ENCODE peak calls at places on chromosomes 5 and 9, in five cellular contexts. One of them, this sample, is unnamed.
A peak's percentile ranks its signal among the peaks of the same experiment; 100 is the strongest.

GRCh38 chr5:171162602-171163001 is 146.4 kb upstream of the TLX3 start:
- DNase-seq in NCI-H1092 treated with DMSO at 0.1 percent for 48 hours: no peak
- DNase-seq in ACHN: peak; percentile 32
- DNase-seq in activated effector memory CD4-positive, alpha-beta T cell treated with anti-CD3 and anti-CD28 coated beads, Interleukin-2, amount 50 U/mL, for 16 hours: no peak
- DNase-seq in endothelial cell: peak; percentile 65
- DNase-seq in this sample: no peak

GRCh38 chr9:129613520-129614175 is 7.3 kb downstream of the C9orf50 start:
- DNase-seq in NCI-H1092 treated with DMSO at 0.1 percent for 48 hours: peak; percentile 75
- DNase-seq in ACHN: peak; percentile 26
- DNase-seq in activated effector memory CD4-positive, alpha-beta T cell treated with anti-CD3 and anti-CD28 coated beads, Interleukin-2, amount 50 U/mL, for 16 hours: no peak
- DNase-seq in endothelial cell: no peak
- DNase-seq in this sample: no peak

GRCh38 chr9:137723396-137724113 is 104.8 kb downstream of the EHMT1 start:
- DNase-seq in NCI-H1092 treated with DMSO at 0.1 percent for 48 hours: no peak
- DNase-seq in ACHN: no peak
- DNase-seq in activated effector memory CD4-positive, alpha-beta T cell treated with anti-CD3 and anti-CD28 coated beads, Interleukin-2, amount 50 U/mL, for 16 hours: peak; percentile 64
- DNase-seq in endothelial cell: no peak
- DNase-seq in this sample: no peak

GRCh38 chr5:140977003-140977402 is 10.7 kb downstream of the PCDHAC2 start:
- DNase-seq in NCI-H1092 treated with DMSO at 0.1 percent for 48 hours: no peak
- DNase-seq in ACHN: no peak
- DNase-seq in activated effector memory CD4-positive, alpha-beta T cell treated with anti-CD3 and anti-CD28 coated beads, Interleukin-2, amount 50 U/mL, for 16 hours: no peak
- DNase-seq in endothelial cell: no peak
- DNase-seq in this sample: no peak

GRCh38 chr5:1939256-1939655 is 56.5 kb upstream of the IRX4 start:
- DNase-seq in NCI-H1092 treated with DMSO at 0.1 percent for 48 hours: no peak
- DNase-seq in ACHN: no peak
- DNase-seq in activated effector memory CD4-positive, alpha-beta T cell treated with anti-CD3 and anti-CD28 coated beads, Interleukin-2, amount 50 U/mL, for 16 hours: no peak
- DNase-seq in endothelial cell: no peak
- DNase-seq in this sample: no peak

GRCh38 chr9:124297553-124297905 is 39.8 kb downstream of the NEK6 start:
- DNase-seq in NCI-H1092 treated with DMSO at 0.1 percent for 48 hours: no peak
- DNase-seq in ACHN: peak; percentile 90
- DNase-seq in activated effector memory CD4-positive, alpha-beta T cell treated with anti-CD3 and anti-CD28 coated beads, Interleukin-2, amount 50 U/mL, for 16 hours: no peak
- DNase-seq in endothelial cell: no peak
- DNase-seq in this sample: no peak

GRCh38 chr5:64315778-64316177 is 150.1 kb downstream of the RNF180 start:
- DNase-seq in NCI-H1092 treated with DMSO at 0.1 percent for 48 hours: no peak
- DNase-seq in ACHN: no peak
- DNase-seq in activated effector memory CD4-positive, alpha-beta T cell treated with anti-CD3 and anti-CD28 coated beads, Interleukin-2, amount 50 U/mL, for 16 hours: no peak
- DNase-seq in endothelial cell: no peak
- DNase-seq in this sample: no peak

GRCh38 chr5:1047332-1047965 is 38.8 kb downstream of the NKD2 start:
- DNase-seq in NCI-H1092 treated with DMSO at 0.1 percent for 48 hours: no peak
- DNase-seq in ACHN: no peak
- DNase-seq in activated effector memory CD4-positive, alpha-beta T cell treated with anti-CD3 and anti-CD28 coated beads, Interleukin-2, amount 50 U/mL, for 16 hours: no peak
- DNase-seq in endothelial cell: no peak
- DNase-seq in this sample: no peak

GRCh38 chr9:115211413-115212204 is 93.7 kb upstream of the TNC start:
- DNase-seq in NCI-H1092 treated with DMSO at 0.1 percent for 48 hours: no peak
- DNase-seq in ACHN: no peak
- DNase-seq in activated effector memory CD4-positive, alpha-beta T cell treated with anti-CD3 and anti-CD28 coated beads, Interleukin-2, amount 50 U/mL, for 16 hours: no peak
- DNase-seq in endothelial cell: no peak
- DNase-seq in this sample: no peak

GRCh38 chr5:3349704-3350565 is 245.7 kb upstream of the IRX1 start:
- DNase-seq in NCI-H1092 treated with DMSO at 0.1 percent for 48 hours: no peak
- DNase-seq in ACHN: no peak
- DNase-seq in activated effector memory CD4-positive, alpha-beta T cell treated with anti-CD3 and anti-CD28 coated beads, Interleukin-2, amount 50 U/mL, for 16 hours: no peak
- DNase-seq in endothelial cell: no peak
- DNase-seq in this sample: no peak

GRCh38 chr5:26700759-26701384 is 337.5 kb downstream of the CDH9 start:
- DNase-seq in NCI-H1092 treated with DMSO at 0.1 percent for 48 hours: peak; percentile 83
- DNase-seq in ACHN: peak; percentile 63
- DNase-seq in activated effector memory CD4-positive, alpha-beta T cell treated with anti-CD3 and anti-CD28 coated beads, Interleukin-2, amount 50 U/mL, for 16 hours: no peak
- DNase-seq in endothelial cell: peak; percentile 60
- DNase-seq in this sample: no peak

GRCh38 chr5:125043781-125044391 is 297.4 kb upstream of the ZNF608 start:
- DNase-seq in NCI-H1092 treated with DMSO at 0.1 percent for 48 hours: peak; percentile 86
- DNase-seq in ACHN: peak; percentile 86
- DNase-seq in activated effector memory CD4-positive, alpha-beta T cell treated with anti-CD3 and anti-CD28 coated beads, Interleukin-2, amount 50 U/mL, for 16 hours: no peak
- DNase-seq in endothelial cell: no peak
- DNase-seq in this sample: no peak

GRCh38 chr9:97966493-97966892 is 16.6 kb upstream of the ANP32B start:
- DNase-seq in NCI-H1092 treated with DMSO at 0.1 percent for 48 hours: no peak
- DNase-seq in ACHN: no peak
- DNase-seq in activated effector memory CD4-positive, alpha-beta T cell treated with anti-CD3 and anti-CD28 coated beads, Interleukin-2, amount 50 U/mL, for 16 hours: no peak
- DNase-seq in endothelial cell: no peak
- DNase-seq in this sample: no peak

GRCh38 chr5:43389679-43390329 is 22.4 kb downstream of the CCL28 start:
- DNase-seq in NCI-H1092 treated with DMSO at 0.1 percent for 48 hours: peak; percentile 73
- DNase-seq in ACHN: peak; percentile 87
- DNase-seq in activated effector memory CD4-positive, alpha-beta T cell treated with anti-CD3 and anti-CD28 coated beads, Interleukin-2, amount 50 U/mL, for 16 hours: peak; percentile 74
- DNase-seq in endothelial cell: peak; percentile 62
- DNase-seq in this sample: peak; percentile 61

GRCh38 chr5:140402258-140403074 is 833 bp downstream of the ANKHD1 start:
- DNase-seq in NCI-H1092 treated with DMSO at 0.1 percent for 48 hours: no peak
- DNase-seq in ACHN: peak; percentile 58
- DNase-seq in activated effector memory CD4-positive, alpha-beta T cell treated with anti-CD3 and anti-CD28 coated beads, Interleukin-2, amount 50 U/mL, for 16 hours: peak; percentile 84
- DNase-seq in endothelial cell: peak; percentile 53
- DNase-seq in this sample: peak; percentile 45

GRCh38 chr5:40778133-40778532 is 20.0 kb downstream of the PRKAA1 start:
- DNase-seq in NCI-H1092 treated with DMSO at 0.1 percent for 48 hours: no peak
- DNase-seq in ACHN: no peak
- DNase-seq in activated effector memory CD4-positive, alpha-beta T cell treated with anti-CD3 and anti-CD28 coated beads, Interleukin-2, amount 50 U/mL, for 16 hours: no peak
- DNase-seq in endothelial cell: no peak
- DNase-seq in this sample: no peak

GRCh38 chr5:178310130-178310865 is 77.7 kb upstream of the PHYKPL start:
- DNase-seq in NCI-H1092 treated with DMSO at 0.1 percent for 48 hours: no peak
- DNase-seq in ACHN: no peak
- DNase-seq in activated effector memory CD4-positive, alpha-beta T cell treated with anti-CD3 and anti-CD28 coated beads, Interleukin-2, amount 50 U/mL, for 16 hours: no peak
- DNase-seq in endothelial cell: no peak
- DNase-seq in this sample: no peak

GRCh38 chr9:137479315-137479861 is 20.3 kb upstream of the NSMF start:
- DNase-seq in NCI-H1092 treated with DMSO at 0.1 percent for 48 hours: peak; percentile 46
- DNase-seq in ACHN: no peak
- DNase-seq in activated effector memory CD4-positive, alpha-beta T cell treated with anti-CD3 and anti-CD28 coated beads, Interleukin-2, amount 50 U/mL, for 16 hours: no peak
- DNase-seq in endothelial cell: no peak
- DNase-seq in this sample: no peak

GRCh38 chr9:133477992-133478850 is 678 bp downstream of the SLC2A6 start:
- DNase-seq in NCI-H1092 treated with DMSO at 0.1 percent for 48 hours: no peak
- DNase-seq in ACHN: peak; percentile 14
- DNase-seq in activated effector memory CD4-positive, alpha-beta T cell treated with anti-CD3 and anti-CD28 coated beads, Interleukin-2, amount 50 U/mL, for 16 hours: no peak
- DNase-seq in endothelial cell: peak; percentile 36
- DNase-seq in this sample: no peak

GRCh38 chr9:38227656-38228055 is 158.6 kb upstream of the SHB start:
- DNase-seq in NCI-H1092 treated with DMSO at 0.1 percent for 48 hours: peak; percentile 61
- DNase-seq in ACHN: no peak
- DNase-seq in activated effector memory CD4-positive, alpha-beta T cell treated with anti-CD3 and anti-CD28 coated beads, Interleukin-2, amount 50 U/mL, for 16 hours: no peak
- DNase-seq in endothelial cell: no peak
- DNase-seq in this sample: no peak

GRCh38 chr5:68698025-68698940 is 395.5 kb upstream of the SLC30A5 start:
- DNase-seq in NCI-H1092 treated with DMSO at 0.1 percent for 48 hours: no peak
- DNase-seq in ACHN: no peak
- DNase-seq in activated effector memory CD4-positive, alpha-beta T cell treated with anti-CD3 and anti-CD28 coated beads, Interleukin-2, amount 50 U/mL, for 16 hours: no peak
- DNase-seq in endothelial cell: no peak
- DNase-seq in this sample: no peak

GRCh38 chr5:74641014-74641777 is 668 bp upstream of the ENC1 start:
- DNase-seq in NCI-H1092 treated with DMSO at 0.1 percent for 48 hours: peak; percentile 77
- DNase-seq in ACHN: peak; percentile 81
- DNase-seq in activated effector memory CD4-positive, alpha-beta T cell treated with anti-CD3 and anti-CD28 coated beads, Interleukin-2, amount 50 U/mL, for 16 hours: peak; percentile 70
- DNase-seq in endothelial cell: peak; percentile 74
- DNase-seq in this sample: peak; percentile 97

GRCh38 chr5:963673-964531 is 44.7 kb upstream of the NKD2 start:
- DNase-seq in NCI-H1092 treated with DMSO at 0.1 percent for 48 hours: no peak
- DNase-seq in ACHN: no peak
- DNase-seq in activated effector memory CD4-positive, alpha-beta T cell treated with anti-CD3 and anti-CD28 coated beads, Interleukin-2, amount 50 U/mL, for 16 hours: peak; percentile 72
- DNase-seq in endothelial cell: no peak
- DNase-seq in this sample: no peak

GRCh38 chr5:181211208-181211607 is 6.2 kb upstream of the TRIM7 start:
- DNase-seq in NCI-H1092 treated with DMSO at 0.1 percent for 48 hours: no peak
- DNase-seq in ACHN: no peak
- DNase-seq in activated effector memory CD4-positive, alpha-beta T cell treated with anti-CD3 and anti-CD28 coated beads, Interleukin-2, amount 50 U/mL, for 16 hours: no peak
- DNase-seq in endothelial cell: no peak
- DNase-seq in this sample: no peak

GRCh38 chr5:89324990-89325389 is 442.0 kb upstream of the MEF2C start:
- DNase-seq in NCI-H1092 treated with DMSO at 0.1 percent for 48 hours: no peak
- DNase-seq in ACHN: no peak
- DNase-seq in activated effector memory CD4-positive, alpha-beta T cell treated with anti-CD3 and anti-CD28 coated beads, Interleukin-2, amount 50 U/mL, for 16 hours: no peak
- DNase-seq in endothelial cell: no peak
- DNase-seq in this sample: no peak

GRCh38 chr9:70589571-70590263 is 175.3 kb upstream of the KLF9 start:
- DNase-seq in NCI-H1092 treated with DMSO at 0.1 percent for 48 hours: no peak
- DNase-seq in ACHN: no peak
- DNase-seq in activated effector memory CD4-positive, alpha-beta T cell treated with anti-CD3 and anti-CD28 coated beads, Interleukin-2, amount 50 U/mL, for 16 hours: no peak
- DNase-seq in endothelial cell: no peak
- DNase-seq in this sample: no peak

GRCh38 chr9:70030156-70030555 is 13.5 kb upstream of the MAMDC2 start:
- DNase-seq in NCI-H1092 treated with DMSO at 0.1 percent for 48 hours: no peak
- DNase-seq in ACHN: no peak
- DNase-seq in activated effector memory CD4-positive, alpha-beta T cell treated with anti-CD3 and anti-CD28 coated beads, Interleukin-2, amount 50 U/mL, for 16 hours: no peak
- DNase-seq in endothelial cell: no peak
- DNase-seq in this sample: no peak

GRCh38 chr5:71861682-71862457 is 142.8 kb downstream of the CARTPT start:
- DNase-seq in NCI-H1092 treated with DMSO at 0.1 percent for 48 hours: no peak
- DNase-seq in ACHN: no peak
- DNase-seq in activated effector memory CD4-positive, alpha-beta T cell treated with anti-CD3 and anti-CD28 coated beads, Interleukin-2, amount 50 U/mL, for 16 hours: no peak
- DNase-seq in endothelial cell: no peak
- DNase-seq in this sample: no peak

GRCh38 chr9:73179594-73179993 is 27.9 kb downstream of the ANXA1 start:
- DNase-seq in NCI-H1092 treated with DMSO at 0.1 percent for 48 hours: no peak
- DNase-seq in ACHN: no peak
- DNase-seq in activated effector memory CD4-positive, alpha-beta T cell treated with anti-CD3 and anti-CD28 coated beads, Interleukin-2, amount 50 U/mL, for 16 hours: no peak
- DNase-seq in endothelial cell: no peak
- DNase-seq in this sample: no peak

GRCh38 chr5:104170906-104171305 is 608.3 kb upstream of the NUDT12 start:
- DNase-seq in NCI-H1092 treated with DMSO at 0.1 percent for 48 hours: no peak
- DNase-seq in ACHN: no peak
- DNase-seq in activated effector memory CD4-positive, alpha-beta T cell treated with anti-CD3 and anti-CD28 coated beads, Interleukin-2, amount 50 U/mL, for 16 hours: no peak
- DNase-seq in endothelial cell: no peak
- DNase-seq in this sample: no peak

GRCh38 chr5:1003296-1003937 is 5.2 kb upstream of the NKD2 start:
- DNase-seq in NCI-H1092 treated with DMSO at 0.1 percent for 48 hours: peak; percentile 23
- DNase-seq in ACHN: no peak
- DNase-seq in activated effector memory CD4-positive, alpha-beta T cell treated with anti-CD3 and anti-CD28 coated beads, Interleukin-2, amount 50 U/mL, for 16 hours: peak; percentile 64
- DNase-seq in endothelial cell: no peak
- DNase-seq in this sample: peak; percentile 40

GRCh38 chr9:37197158-37198033 is 77.0 kb downstream of the ZCCHC7 start:
- DNase-seq in NCI-H1092 treated with DMSO at 0.1 percent for 48 hours: no peak
- DNase-seq in ACHN: no peak
- DNase-seq in activated effector memory CD4-positive, alpha-beta T cell treated with anti-CD3 and anti-CD28 coated beads, Interleukin-2, amount 50 U/mL, for 16 hours: no peak
- DNase-seq in endothelial cell: peak; percentile 21
- DNase-seq in this sample: no peak

GRCh38 chr9:130039504-130040147 is 3.4 kb downstream of the FNBP1 start:
- DNase-seq in NCI-H1092 treated with DMSO at 0.1 percent for 48 hours: no peak
- DNase-seq in ACHN: no peak
- DNase-seq in activated effector memory CD4-positive, alpha-beta T cell treated with anti-CD3 and anti-CD28 coated beads, Interleukin-2, amount 50 U/mL, for 16 hours: no peak
- DNase-seq in endothelial cell: no peak
- DNase-seq in this sample: no peak

GRCh38 chr9:105330755-105331154 is 86.3 kb downstream of the SLC44A1 start:
- DNase-seq in NCI-H1092 treated with DMSO at 0.1 percent for 48 hours: no peak
- DNase-seq in ACHN: no peak
- DNase-seq in activated effector memory CD4-positive, alpha-beta T cell treated with anti-CD3 and anti-CD28 coated beads, Interleukin-2, amount 50 U/mL, for 16 hours: no peak
- DNase-seq in endothelial cell: no peak
- DNase-seq in this sample: no peak